ENCODE peak calls at places on chromosomes 11 and 22, in five cellular contexts. N is fibroblast of lung, Y is psoas muscle, Z is tibial artery, S is neural progenitor cell. P is an unnamed sample. For H3K27me3, the result is how much of the 10 kb centered on the place peaks cover.

GRCh38 chr11:20276661-20277000 is 86.9 kb upstream of the HTATIP2 start:
- DNase-seq in N (no peak), Y (no peak), Z (no peak), S (peak), P (no peak)

GRCh38 chr22:19036523-19037273 is 85.5 kb downstream of the DGCR2 start:
- DNase-seq in N (peak), Y (no peak), Z (peak), S (no peak), P (no peak)

GRCh38 chr11:11524436-11525038 is 97.3 kb downstream of the GALNT18 start:
- DNase-seq in N (no peak), Y (no peak), Z (no peak), S (no peak), P (peak)

GRCh38 chr11:8811571-8811970 is 99.4 kb upstream of the AKIP1 start:
- DNase-seq in N (no peak), Y (no peak), Z (no peak), S (no peak), P (no peak)

GRCh38 chr11:1628506-1629325 is 859 bp upstream of the KRTAP5-5 start:
- DNase-seq in N (peak), Y (peak), Z (no peak), S (peak), P (no peak)

GRCh38 chr22:45866398-45867117 is 110.4 kb downstream of the WNT7B start:
- DNase-seq in N (no peak), Y (no peak), Z (no peak), S (peak), P (no peak)

GRCh38 chr22:22884010-22884887 is 3.4 kb upstream of the IGLL5 start:
- DNase-seq in N (peak), Y (peak), Z (peak), S (peak), P (peak)

GRCh38 chr11:45752136-45752535 is 52.8 kb upstream of the SLC35C1 start:
- DNase-seq in N (no peak), Y (no peak), Z (no peak), S (no peak), P (no peak)

GRCh38 chr11:28636566-28636965 is 528.4 kb downstream of the METTL15 start:
- DNase-seq in N (no peak), Y (no peak), Z (no peak), S (no peak), P (no peak)

GRCh38 chr22:38352436-38352835 is 35.2 kb upstream of the CSNK1E start:
- DNase-seq in N (no peak), Y (no peak), Z (no peak), S (no peak), P (no peak)

GRCh38 chr11:123143921-123144320 is 51.1 kb downstream of the CLMP start:
- DNase-seq in N (no peak), Y (no peak), Z (no peak), S (no peak), P (no peak)

GRCh38 chr22:40819741-40820140 is 595 bp upstream of the SLC25A17 start:
- DNase-seq in N (peak), Y (no peak), Z (no peak), S (peak), P (peak)

GRCh38 chr22:22193923-22194322 is 50.7 kb upstream of the VPREB1 start:
- DNase-seq in N (no peak), Y (no peak), Z (no peak), S (no peak), P (no peak)

GRCh38 chr22:44815099-44816070 is 63.0 kb downstream of the ARHGAP8 start:
- DNase-seq in N (no peak), Y (no peak), Z (no peak), S (no peak), P (no peak)
- H3K27me3 ChIP-seq in N (under half), Y (under half), Z (under half), S (under half), P (under half)

DNA sequence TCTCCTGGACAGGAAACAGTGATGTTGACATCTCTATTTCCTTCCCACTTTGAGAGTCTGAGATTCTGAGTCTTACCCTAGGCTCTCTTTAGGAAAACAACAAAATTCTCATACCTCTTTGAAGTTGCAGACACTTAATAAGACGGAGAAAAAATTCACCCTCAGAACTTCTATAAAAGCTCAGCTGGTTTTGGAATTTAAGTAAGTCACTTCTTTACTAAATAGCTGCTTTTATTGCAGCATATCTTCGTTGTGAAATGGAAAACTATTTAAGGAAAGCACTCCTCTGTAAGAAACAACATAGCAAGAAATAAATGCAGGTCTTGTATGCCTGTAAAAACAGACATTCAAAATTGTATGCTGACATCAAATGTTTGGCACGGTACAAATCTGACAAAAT is 79.1 kb downstream of the MSANTD4 start:
- DNase-seq in N (peak), Y (no peak), Z (no peak), S (no peak), P (no peak)
- TF ChIP-seq CTCF in N (no peak), Y (no peak), Z (no peak), S (no peak), P (no peak)

DNA sequence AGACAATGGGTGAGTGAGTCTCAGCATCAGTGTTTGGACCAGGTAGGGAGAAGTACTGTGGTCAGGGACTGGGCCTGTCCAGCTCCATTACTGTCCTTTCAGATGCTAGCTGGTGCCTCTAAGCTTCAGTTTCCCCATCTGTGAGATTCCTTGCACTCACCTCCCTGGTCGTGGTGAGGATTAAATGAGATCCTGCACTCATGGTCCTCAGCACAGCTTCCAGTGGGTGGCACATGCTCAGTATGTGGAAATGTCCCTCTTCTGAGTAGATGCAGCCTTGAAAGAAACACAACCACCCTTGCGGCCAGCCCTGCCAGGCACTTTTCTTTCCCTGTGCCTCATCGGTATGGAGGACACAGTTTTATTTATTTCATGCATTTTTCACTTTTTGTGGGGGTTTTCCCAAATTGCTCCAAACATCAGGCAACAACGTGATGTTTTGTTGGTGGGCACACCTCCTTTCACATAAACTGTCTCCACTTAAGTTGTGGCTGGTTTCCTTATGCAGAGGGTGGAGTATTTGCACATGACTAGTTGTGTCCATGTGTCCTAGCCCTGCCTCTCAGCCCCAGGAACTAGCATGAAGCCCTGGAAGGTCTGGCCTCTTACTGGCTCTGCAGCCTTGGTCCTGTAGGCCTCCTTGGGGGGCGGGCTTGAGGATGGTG is 1.1 kb downstream of the LZTR1 start:
- DNase-seq in N (no peak), Y (no peak), Z (no peak), S (no peak), P (no peak)
- H3K4me3 ChIP-seq in N (peak), Y (peak), Z (peak), S (peak), P (peak)

GRCh38 chr11:69950120-69950519 is 128.0 kb upstream of the ANO1 start:
- DNase-seq in N (peak), Y (no peak), Z (no peak), S (peak), P (no peak)

GRCh38 chr11:69947772-69948255 is 128.6 kb upstream of the FGF3 start:
- DNase-seq in N (no peak), Y (no peak), Z (no peak), S (no peak), P (no peak)

GRCh38 chr11:69949327-69949726 is 128.8 kb upstream of the ANO1 start:
- DNase-seq in N (peak), Y (no peak), Z (peak), S (no peak), P (peak)

GRCh38 chr11:69947059-69947771 is 128.0 kb upstream of the FGF3 start:
- DNase-seq in N (no peak), Y (no peak), Z (no peak), S (no peak), P (no peak)

GRCh38 chr11:69948256-69949141 is 129.3 kb upstream of the FGF3 start:
- DNase-seq in N (peak), Y (no peak), Z (no peak), S (peak), P (peak)
- H3K27me3 ChIP-seq in N (under half), Y (under half), Z (under half), S (under half), P (under half)

GRCh38 chr11:31805629-31806185 is 5.4 kb downstream of the PAX6 start:
- DNase-seq in N (no peak), Y (no peak), Z (no peak), S (peak), P (no peak)
- TF ChIP-seq CTCF in N (no peak), Y (no peak), Z (no peak), S (no peak), P (no peak)